ENCODE peak calls at places on chromosome 13, in ten cellular contexts. One of them, this sample, is unnamed. For H3K4me1, the result is how much of the 10 kb centered on the place peaks cover.

GRCh38 chr13:77351326-77351725 is 24.4 kb upstream of the MYCBP2 start:
- DNase-seq in H1: no peak
- DNase-seq in gastrocnemius medialis: no peak
- DNase-seq in mammary epithelial cell: no peak
- DNase-seq in right cardiac atrium: no peak
- DNase-seq in prostate gland: no peak
- DNase-seq in body of pancreas: peak
- DNase-seq in Peyer's patch: no peak
- DNase-seq in lung: no peak
- DNase-seq in cardiac muscle cell: no peak
- DNase-seq in this sample: no peak

GRCh38 chr13:101398920-101399319 is 17.4 kb downstream of the NALCN start:
- DNase-seq in H1: no peak
- DNase-seq in gastrocnemius medialis: no peak
- DNase-seq in mammary epithelial cell: peak
- DNase-seq in right cardiac atrium: no peak
- DNase-seq in prostate gland: no peak
- DNase-seq in body of pancreas: no peak
- DNase-seq in Peyer's patch: no peak
- DNase-seq in lung: no peak
- DNase-seq in cardiac muscle cell: no peak
- DNase-seq in this sample: no peak

GRCh38 chr13:36431204-36432105 is 840 bp upstream of the CCNA1 start:
- DNase-seq in H1: no peak
- DNase-seq in gastrocnemius medialis: no peak
- DNase-seq in mammary epithelial cell: peak
- DNase-seq in right cardiac atrium: no peak
- DNase-seq in prostate gland: no peak
- DNase-seq in body of pancreas: no peak
- DNase-seq in Peyer's patch: no peak
- DNase-seq in lung: no peak
- DNase-seq in cardiac muscle cell: peak
- DNase-seq in this sample: peak

GRCh38 chr13:101523732-101524131 is 71.3 kb downstream of the ITGBL1 start:
- DNase-seq in H1: no peak
- DNase-seq in gastrocnemius medialis: peak
- DNase-seq in mammary epithelial cell: peak
- DNase-seq in right cardiac atrium: peak
- DNase-seq in prostate gland: no peak
- DNase-seq in body of pancreas: no peak
- DNase-seq in Peyer's patch: no peak
- DNase-seq in lung: no peak
- DNase-seq in cardiac muscle cell: no peak
- DNase-seq in this sample: peak

GRCh38 chr13:35672611-35673010 is 196.1 kb upstream of the MAB21L1 start:
- DNase-seq in H1: no peak
- DNase-seq in gastrocnemius medialis: no peak
- DNase-seq in mammary epithelial cell: no peak
- DNase-seq in right cardiac atrium: no peak
- DNase-seq in prostate gland: no peak
- DNase-seq in body of pancreas: no peak
- DNase-seq in Peyer's patch: no peak
- DNase-seq in lung: no peak
- DNase-seq in cardiac muscle cell: no peak
- DNase-seq in this sample: no peak

GRCh38 chr13:44160549-44161278 is 212.9 kb upstream of the SERP2 start:
- DNase-seq in H1: no peak
- DNase-seq in gastrocnemius medialis: peak
- DNase-seq in mammary epithelial cell: peak
- DNase-seq in right cardiac atrium: no peak
- DNase-seq in prostate gland: no peak
- DNase-seq in body of pancreas: no peak
- DNase-seq in Peyer's patch: no peak
- DNase-seq in lung: peak
- DNase-seq in cardiac muscle cell: no peak
- DNase-seq in this sample: no peak

GRCh38 chr13:104937881-104938280 is 1597.6 kb downstream of the EFNB2 start:
- DNase-seq in H1: no peak
- DNase-seq in gastrocnemius medialis: no peak
- DNase-seq in mammary epithelial cell: no peak
- DNase-seq in right cardiac atrium: no peak
- DNase-seq in prostate gland: no peak
- DNase-seq in body of pancreas: no peak
- DNase-seq in Peyer's patch: no peak
- DNase-seq in lung: no peak
- DNase-seq in cardiac muscle cell: no peak
- DNase-seq in this sample: no peak

GRCh38 chr13:26280822-26281221 is 26.9 kb downstream of the CDK8 start:
- DNase-seq in H1: peak
- DNase-seq in gastrocnemius medialis: no peak
- DNase-seq in mammary epithelial cell: peak
- DNase-seq in right cardiac atrium: no peak
- DNase-seq in prostate gland: no peak
- DNase-seq in body of pancreas: no peak
- DNase-seq in Peyer's patch: no peak
- DNase-seq in lung: no peak
- DNase-seq in cardiac muscle cell: no peak
- DNase-seq in this sample: peak

GRCh38 chr13:45784755-45785675 is 66.5 kb downstream of the SIAH3 start:
- DNase-seq in H1: no peak
- DNase-seq in gastrocnemius medialis: no peak
- DNase-seq in mammary epithelial cell: peak
- DNase-seq in right cardiac atrium: no peak
- DNase-seq in prostate gland: no peak
- DNase-seq in body of pancreas: no peak
- DNase-seq in Peyer's patch: no peak
- DNase-seq in lung: no peak
- DNase-seq in cardiac muscle cell: no peak
- DNase-seq in this sample: no peak

DNA sequence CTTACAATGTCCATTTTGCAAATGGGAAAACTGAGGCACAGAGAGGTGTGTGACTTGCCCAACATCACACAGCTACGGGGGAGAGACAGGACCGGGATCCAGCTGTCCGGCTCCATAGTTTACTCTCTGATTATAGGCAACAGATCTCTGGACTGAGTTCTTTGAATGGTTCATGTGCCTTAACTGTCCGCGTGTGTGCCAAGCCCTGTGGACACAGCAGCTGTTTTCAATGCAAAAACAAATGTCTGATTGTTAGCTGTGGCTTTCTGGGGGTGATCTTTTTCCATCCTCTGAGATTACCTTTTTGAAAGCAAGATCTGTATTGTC is 94.1 kb downstream of the KL start:
- DNase-seq in H1: no peak
- DNase-seq in gastrocnemius medialis: no peak
- DNase-seq in mammary epithelial cell: no peak
- DNase-seq in right cardiac atrium: no peak
- DNase-seq in prostate gland: no peak
- DNase-seq in body of pancreas: no peak
- DNase-seq in Peyer's patch: no peak
- DNase-seq in lung: no peak
- DNase-seq in cardiac muscle cell: no peak
- DNase-seq in this sample: no peak
- H3K27ac ChIP-seq in H1: no peak
- H3K27ac ChIP-seq in gastrocnemius medialis: peak
- H3K27ac ChIP-seq in mammary epithelial cell: no peak
- H3K27ac ChIP-seq in right cardiac atrium: peak
- H3K27ac ChIP-seq in prostate gland: peak
- H3K27ac ChIP-seq in body of pancreas: no peak
- H3K27ac ChIP-seq in Peyer's patch: peak
- H3K27ac ChIP-seq in lung: peak
- H3K27ac ChIP-seq in cardiac muscle cell: no peak
- H3K27ac ChIP-seq in this sample: peak

DNA sequence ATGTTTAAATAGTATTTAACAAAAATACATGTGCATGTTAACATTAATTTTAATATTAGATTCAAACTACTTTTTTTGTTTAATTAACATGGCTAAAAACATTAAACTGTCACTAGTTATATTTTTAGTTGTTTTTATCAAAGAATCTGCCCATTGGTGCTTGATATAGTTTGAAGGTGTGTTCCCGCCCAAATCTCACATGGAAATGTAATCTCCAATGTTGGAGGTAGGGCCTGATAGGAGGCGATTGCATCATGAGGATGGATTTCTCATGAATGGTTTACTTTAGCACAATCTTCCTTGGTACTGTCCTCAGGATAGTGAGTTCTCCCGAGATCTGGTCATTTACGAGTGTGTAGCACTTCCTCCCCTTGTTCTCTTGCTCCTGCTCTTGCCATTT is 2459.4 kb downstream of the PCDH9 start:
- DNase-seq in H1: no peak
- DNase-seq in gastrocnemius medialis: no peak
- DNase-seq in mammary epithelial cell: no peak
- DNase-seq in right cardiac atrium: no peak
- DNase-seq in prostate gland: no peak
- DNase-seq in body of pancreas: no peak
- DNase-seq in Peyer's patch: no peak
- DNase-seq in lung: no peak
- DNase-seq in cardiac muscle cell: no peak
- DNase-seq in this sample: no peak
- H3K4me1 ChIP-seq in H1: under half
- H3K4me1 ChIP-seq in gastrocnemius medialis: under half
- H3K4me1 ChIP-seq in mammary epithelial cell: under half
- H3K4me1 ChIP-seq in right cardiac atrium: under half
- H3K4me1 ChIP-seq in prostate gland: under half
- H3K4me1 ChIP-seq in body of pancreas: under half
- H3K4me1 ChIP-seq in Peyer's patch: under half
- H3K4me1 ChIP-seq in lung: under half
- H3K4me1 ChIP-seq in cardiac muscle cell: under half
- H3K4me1 ChIP-seq in this sample: under half

DNA sequence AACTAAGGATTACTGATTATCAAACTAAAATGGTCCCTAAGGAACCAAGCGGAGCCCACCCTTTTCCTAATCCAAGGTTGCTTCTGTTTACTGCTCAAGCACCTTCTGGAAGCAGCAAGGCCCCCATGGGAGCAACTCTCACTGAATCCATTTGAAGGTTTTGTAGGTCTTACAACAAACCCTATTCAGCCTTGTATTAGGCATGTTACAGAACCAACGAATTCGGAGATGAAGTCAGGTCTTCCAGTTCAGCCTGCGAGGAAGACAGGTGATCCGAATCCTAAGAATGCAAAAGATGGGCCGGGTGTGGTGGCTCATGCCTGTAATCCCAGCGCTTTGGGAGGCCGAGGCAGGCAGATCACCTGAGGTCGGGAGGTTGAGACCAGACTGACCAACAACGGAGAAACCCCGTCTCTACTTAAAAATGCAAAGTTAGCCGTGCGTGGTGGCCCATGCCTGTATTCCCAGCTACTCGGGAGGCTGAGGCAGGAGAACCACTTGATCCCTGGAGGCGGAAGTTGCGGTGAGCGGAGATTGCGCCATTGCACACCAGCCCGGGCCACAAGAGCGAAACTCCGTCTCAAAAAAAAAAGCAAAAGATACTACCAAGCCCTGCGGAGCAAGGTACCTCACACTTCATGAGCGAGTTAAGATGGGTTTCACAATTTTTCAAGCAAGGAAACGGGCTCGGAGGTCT is 744 bp downstream of the ZAR1L start:
- DNase-seq in H1: no peak
- DNase-seq in gastrocnemius medialis: peak
- DNase-seq in mammary epithelial cell: no peak
- DNase-seq in right cardiac atrium: peak
- DNase-seq in prostate gland: no peak
- DNase-seq in body of pancreas: no peak
- DNase-seq in Peyer's patch: peak
- DNase-seq in lung: peak
- DNase-seq in cardiac muscle cell: no peak
- DNase-seq in this sample: no peak
- H3K27ac ChIP-seq in H1: peak
- H3K27ac ChIP-seq in gastrocnemius medialis: peak
- H3K27ac ChIP-seq in mammary epithelial cell: peak
- H3K27ac ChIP-seq in right cardiac atrium: no peak
- H3K27ac ChIP-seq in prostate gland: peak
- H3K27ac ChIP-seq in body of pancreas: peak
- H3K27ac ChIP-seq in Peyer's patch: peak
- H3K27ac ChIP-seq in lung: peak
- H3K27ac ChIP-seq in cardiac muscle cell: peak
- H3K27ac ChIP-seq in this sample: peak

GRCh38 chr13:32001392-32001768 is 30.2 kb upstream of the FRY start:
- DNase-seq in H1: no peak
- DNase-seq in gastrocnemius medialis: no peak
- DNase-seq in mammary epithelial cell: peak
- DNase-seq in right cardiac atrium: no peak
- DNase-seq in prostate gland: no peak
- DNase-seq in body of pancreas: peak
- DNase-seq in Peyer's patch: no peak
- DNase-seq in lung: no peak
- DNase-seq in cardiac muscle cell: peak
- DNase-seq in this sample: peak

GRCh38 chr13:31998131-31998530 is 33.4 kb upstream of the FRY start:
- DNase-seq in H1: no peak
- DNase-seq in gastrocnemius medialis: no peak
- DNase-seq in mammary epithelial cell: no peak
- DNase-seq in right cardiac atrium: peak
- DNase-seq in prostate gland: no peak
- DNase-seq in body of pancreas: no peak
- DNase-seq in Peyer's patch: no peak
- DNase-seq in lung: no peak
- DNase-seq in cardiac muscle cell: no peak
- DNase-seq in this sample: no peak

GRCh38 chr13:31997641-31998040 is 33.9 kb upstream of the FRY start:
- DNase-seq in H1: no peak
- DNase-seq in gastrocnemius medialis: no peak
- DNase-seq in mammary epithelial cell: no peak
- DNase-seq in right cardiac atrium: no peak
- DNase-seq in prostate gland: no peak
- DNase-seq in body of pancreas: no peak
- DNase-seq in Peyer's patch: no peak
- DNase-seq in lung: no peak
- DNase-seq in cardiac muscle cell: no peak
- DNase-seq in this sample: no peak

GRCh38 chr13:31996611-31997010 is 35.0 kb upstream of the FRY start:
- DNase-seq in H1: no peak
- DNase-seq in gastrocnemius medialis: no peak
- DNase-seq in mammary epithelial cell: no peak
- DNase-seq in right cardiac atrium: no peak
- DNase-seq in prostate gland: no peak
- DNase-seq in body of pancreas: no peak
- DNase-seq in Peyer's patch: no peak
- DNase-seq in lung: no peak
- DNase-seq in cardiac muscle cell: no peak
- DNase-seq in this sample: no peak

DNA sequence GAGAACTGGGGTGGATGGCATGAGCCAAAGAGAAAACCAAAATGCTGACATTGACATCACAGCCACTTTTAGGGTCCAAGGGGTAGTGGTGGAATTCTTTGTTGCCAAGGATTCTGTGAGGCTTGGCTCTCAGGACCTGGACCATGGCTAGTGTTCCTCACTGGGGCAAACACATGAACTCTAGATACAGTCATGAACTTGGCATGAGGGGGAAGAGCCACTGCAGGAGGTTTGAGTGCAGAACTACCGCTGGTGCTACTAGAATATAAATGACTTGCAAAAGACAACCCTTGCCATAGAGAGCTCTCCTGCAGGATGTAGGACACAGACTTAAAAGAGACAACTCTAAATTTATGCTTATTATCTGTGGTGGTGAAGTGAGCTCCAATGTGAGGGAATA is 29.8 kb upstream of the FRY start:
- DNase-seq in H1: no peak
- DNase-seq in gastrocnemius medialis: no peak
- DNase-seq in mammary epithelial cell: no peak
- DNase-seq in right cardiac atrium: no peak
- DNase-seq in prostate gland: no peak
- DNase-seq in body of pancreas: no peak
- DNase-seq in Peyer's patch: no peak
- DNase-seq in lung: no peak
- DNase-seq in cardiac muscle cell: no peak
- DNase-seq in this sample: no peak
- H3K4me1 ChIP-seq in H1: under half
- H3K4me1 ChIP-seq in gastrocnemius medialis: under half
- H3K4me1 ChIP-seq in mammary epithelial cell: under half
- H3K4me1 ChIP-seq in right cardiac atrium: under half
- H3K4me1 ChIP-seq in prostate gland: under half
- H3K4me1 ChIP-seq in body of pancreas: under half
- H3K4me1 ChIP-seq in Peyer's patch: under half
- H3K4me1 ChIP-seq in lung: under half
- H3K4me1 ChIP-seq in cardiac muscle cell: under half
- H3K4me1 ChIP-seq in this sample: under half